ENCODE peak calls at places on chromosomes 13 and 19, in seven cellular contexts. H is left lung, K is lower lobe of right lung, U is HCT116, V is heart right ventricle, M is ovary, S is A549. T is an unnamed sample.

GRCh38 chr13:38429916-38430315 is 80.3 kb downstream of the UFM1 start:
- DNase-seq in U (no peak), H (no peak), V (no peak), K (no peak), M (no peak), S (no peak), T (no peak)

GRCh38 chr13:76711515-76712182 is 174.6 kb downstream of the KCTD12 start:
- DNase-seq in V (no peak), K (no peak), M (peak), U (no peak), S (no peak), H (peak), T (no peak)

GRCh38 chr13:30752201-30752797 is 17.0 kb downstream of the ALOX5AP start:
- DNase-seq in U (no peak), M (no peak), K (no peak), V (peak), H (no peak), S (no peak), T (peak)

GRCh38 chr13:95420501-95420900 is 119.2 kb upstream of the ABCC4 start:
- DNase-seq in M (no peak), U (no peak), K (no peak), H (no peak), V (no peak), S (no peak), T (no peak)

GRCh38 chr13:32911506-32911905 is 104.7 kb upstream of the KL start:
- DNase-seq in U (peak), V (no peak), S (peak), M (no peak), K (no peak), H (no peak), T (no peak)

GRCh38 chr13:52808842-52809219 is 39.6 kb downstream of the PCDH8 start:
- DNase-seq in S (no peak), K (no peak), M (no peak), V (no peak), U (no peak), H (no peak), T (no peak)

GRCh38 chr19:4647676-4648644 is 8.6 kb downstream of the TNFAIP8L1 start:
- DNase-seq in K (no peak), U (no peak), V (peak), H (no peak), S (no peak), M (no peak), T (peak)

GRCh38 chr19:29029271-29029670 is 183.7 kb downstream of the UQCRFS1 start:
- DNase-seq in S (no peak), H (no peak), V (no peak), M (no peak), K (no peak), U (no peak), T (no peak)

GRCh38 chr19:29804493-29804892 is 7.3 kb upstream of the CCNE1 start:
- DNase-seq in S (no peak), K (peak), V (no peak), H (no peak), M (no peak), U (no peak), T (no peak)

GRCh38 chr13:50400035-50400726 is 384.9 kb downstream of the KCNRG start:
- DNase-seq in S (no peak), V (peak), H (no peak), U (no peak), M (no peak), K (no peak), T (peak)

GRCh38 chr13:79901336-79901735 is 420.4 kb downstream of the NDFIP2 start:
- DNase-seq in K (no peak), H (no peak), U (no peak), V (no peak), S (no peak), M (no peak), T (no peak)

GRCh38 chr13:96053003-96053703 is at the start of gene UGGT2:
- DNase-seq in V (peak), M (peak), U (peak), K (peak), H (peak), S (peak), T (peak)

DNA sequence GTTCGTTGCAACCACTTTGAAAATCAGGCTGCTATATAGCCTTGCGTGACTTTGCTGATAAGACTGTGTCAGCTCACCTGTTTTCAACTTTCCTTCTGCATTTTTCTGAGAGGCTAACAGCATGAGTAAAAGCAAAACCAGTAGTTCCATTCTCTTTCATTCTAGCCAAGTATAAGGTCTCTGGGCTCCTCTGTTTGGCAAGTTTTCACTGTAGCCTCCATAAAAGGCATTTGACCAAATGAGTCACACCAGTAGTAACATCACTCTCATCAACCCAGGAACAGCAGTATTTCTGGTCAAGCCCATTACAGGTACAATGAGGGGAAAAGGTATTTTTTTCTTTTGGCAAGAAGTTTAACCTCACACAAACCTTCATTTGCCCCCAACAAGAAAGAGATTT is 1149.8 kb upstream of the MIR17HG start:
- DNase-seq in M (no peak), U (no peak), K (no peak), S (no peak), H (no peak), V (no peak), T (no peak)
- H3K27ac ChIP-seq in M (no peak), U (no peak), K (no peak), S (no peak), H (no peak), V (no peak), T (no peak)

GRCh38 chr19:35204799-35205732 is 23.5 kb downstream of the FAM187B start:
- DNase-seq in V (no peak), K (no peak), H (peak), M (no peak), S (no peak), U (no peak), T (no peak)
- H3K27ac ChIP-seq in V (no peak), K (peak), H (no peak), M (no peak), S (no peak), U (no peak), T (no peak)

DNA sequence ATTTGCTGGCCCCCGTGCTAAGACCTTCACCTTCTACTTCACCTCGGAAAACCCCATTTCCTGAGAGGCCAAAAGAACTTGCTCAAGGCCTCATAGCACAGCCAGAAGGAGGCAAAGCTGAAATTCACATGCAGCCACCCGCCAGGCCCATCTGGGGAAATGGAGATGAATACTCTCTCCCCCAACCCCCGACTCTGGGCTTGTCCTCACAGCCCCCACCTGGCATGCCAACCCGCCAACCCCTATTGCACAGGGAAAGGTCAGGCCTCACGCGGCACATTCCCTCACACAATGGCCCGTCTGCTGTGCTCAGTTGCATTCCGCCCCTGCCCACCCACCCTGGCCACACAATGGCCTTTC is 3.2 kb downstream of the PRX start:
- DNase-seq in H (no peak), M (no peak), U (no peak), S (no peak), V (no peak), K (no peak), T (no peak)
- H3K27ac ChIP-seq in H (no peak), M (no peak), U (no peak), S (no peak), V (no peak), K (peak), T (peak)

GRCh38 chr13:62973804-62974203 is 1558.2 kb upstream of the PCDH20 start:
- DNase-seq in H (no peak), M (no peak), K (no peak), V (no peak), U (no peak), S (no peak), T (no peak)
- H3K27ac ChIP-seq in H (no peak), M (no peak), K (no peak), V (no peak), U (no peak), S (no peak), T (no peak)

GRCh38 chr19:40777795-40778044 is 327 bp upstream of the RAB4B start:
- DNase-seq in H (no peak), S (no peak), M (no peak), V (no peak), K (no peak), U (no peak), T (no peak)

GRCh38 chr19:40776966-40777794 is 867 bp upstream of the RAB4B start:
- DNase-seq in H (peak), U (peak), K (peak), V (peak), M (peak), S (peak), T (peak)

GRCh38 chr19:40780582-40780981 is 2.5 kb downstream of the RAB4B start:
- DNase-seq in V (no peak), M (no peak), K (no peak), S (no peak), H (no peak), U (no peak), T (no peak)

GRCh38 chr19:40778045-40778864 is at the start of gene RAB4B:
- DNase-seq in M (peak), U (peak), S (peak), V (peak), K (peak), H (peak), T (peak)

GRCh38 chr19:40778865-40779284 is 828 bp downstream of the RAB4B start:
- DNase-seq in S (peak), K (no peak), M (no peak), U (no peak), V (no peak), H (no peak), T (no peak)
- H3K27ac ChIP-seq in S (peak), K (peak), M (no peak), U (peak), V (peak), H (peak), T (peak)

GRCh38 chr19:18718015-18718526 is 34.6 kb downstream of the CRTC1 start:
- DNase-seq in H (no peak), M (no peak), U (no peak), V (no peak), K (no peak), S (no peak), T (no peak)
- H3K27ac ChIP-seq in H (no peak), M (no peak), U (no peak), V (no peak), K (no peak), S (no peak), T (no peak)

DNA sequence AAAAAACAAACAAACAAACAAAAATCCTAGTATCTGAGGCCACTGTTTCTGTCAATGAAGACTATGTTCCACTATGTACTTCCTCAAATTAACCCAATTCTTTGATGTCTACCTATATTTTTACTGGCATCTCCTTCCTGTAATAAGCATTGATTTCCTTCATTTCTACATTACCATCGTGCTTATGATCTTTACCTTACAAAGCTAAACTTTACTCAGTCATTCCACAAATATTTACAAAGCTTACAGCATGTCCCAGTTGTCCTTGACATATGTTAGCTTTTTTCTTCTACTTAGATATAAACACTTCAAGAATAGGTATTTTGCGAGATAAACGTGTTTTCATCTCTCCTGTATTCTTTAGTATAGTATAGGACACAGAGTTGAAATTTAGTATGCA is 1090.9 kb downstream of the PCDH9 start:
- DNase-seq in K (no peak), H (no peak), U (no peak), V (no peak), S (no peak), M (no peak), T (no peak)
- H3K27ac ChIP-seq in K (no peak), H (no peak), U (no peak), V (no peak), S (no peak), M (no peak), T (no peak)

GRCh38 chr19:33962161-33962560 is 165.5 kb downstream of the KCTD15 start:
- DNase-seq in K (no peak), U (no peak), V (no peak), S (no peak), M (no peak), H (no peak), T (no peak)
- H3K27ac ChIP-seq in K (no peak), U (no peak), V (no peak), S (no peak), M (no peak), H (no peak), T (no peak)

GRCh38 chr19:50331187-50332013 is 2.2 kb upstream of the KCNC3 start:
- DNase-seq in S (no peak), V (no peak), K (peak), M (no peak), H (peak), U (no peak), T (no peak)

GRCh38 chr19:50332264-50333038 is 3.3 kb upstream of the KCNC3 start:
- DNase-seq in M (no peak), K (peak), H (peak), U (no peak), V (no peak), S (no peak), T (no peak)

GRCh38 chr19:50333235-50333736 is 4.1 kb upstream of the KCNC3 start:
- DNase-seq in U (peak), S (peak), H (peak), K (peak), V (peak), M (peak), T (peak)

GRCh38 chr19:50330365-50331078 is 1.3 kb upstream of the KCNC3 start:
- DNase-seq in V (peak), K (peak), M (peak), U (peak), S (peak), H (peak), T (peak)

DNA sequence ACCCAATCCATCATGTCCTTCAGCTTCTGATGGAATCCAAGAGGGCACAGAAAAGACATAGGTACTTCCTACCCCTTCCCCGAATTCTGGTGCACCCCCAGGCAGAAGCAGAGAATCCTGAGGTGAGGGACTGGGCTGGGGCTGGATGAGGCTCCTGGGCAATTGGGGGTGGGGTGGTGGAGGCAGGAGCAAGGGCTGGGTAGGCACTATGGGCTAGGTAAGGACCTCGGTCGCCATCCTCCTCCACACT is 2.8 kb upstream of the KCNC3 start:
- DNase-seq in H (no peak), U (no peak), K (peak), V (no peak), M (no peak), S (no peak), T (no peak)
- H3K27ac ChIP-seq in H (peak), U (no peak), K (peak), V (peak), M (no peak), S (no peak), T (peak)

T was measured in left ventricle myocardium inferior.